ENCODE peak calls at places on chromosomes 4 and X, in ten cellular contexts. One of them, this sample, is unnamed.

GRCh38 chrX:69062493-69062892 is 102.8 kb downstream of the PJA1 start:
- DNase-seq in T-helper 1 cell: no peak
- DNase-seq in OCI-LY7: no peak
- DNase-seq in HCT116: no peak
- DNase-seq in memory B cell: no peak
- DNase-seq in transverse colon: no peak
- DNase-seq in NCI-H2227 treated with DMSO at 0.1 percent for 48 hours: no peak
- DNase-seq in AG08396: no peak
- DNase-seq in activated T-helper 1 cell treated with Interleukin-2 at 50 U/mL for 16 hours: no peak
- DNase-seq in stimulated activated CD8-positive, alpha-beta memory T cell treated with anti-CD3 and anti-CD28 coated beads, Interleukin-4, amount 100 ng/mL, for 24 hours: no peak
- DNase-seq in this sample: no peak

GRCh38 chrX:123830309-123830708 is 29.5 kb upstream of the XIAP start:
- DNase-seq in T-helper 1 cell: no peak
- DNase-seq in OCI-LY7: peak
- DNase-seq in HCT116: no peak
- DNase-seq in memory B cell: peak
- DNase-seq in transverse colon: peak
- DNase-seq in NCI-H2227 treated with DMSO at 0.1 percent for 48 hours: peak
- DNase-seq in AG08396: no peak
- DNase-seq in activated T-helper 1 cell treated with Interleukin-2 at 50 U/mL for 16 hours: no peak
- DNase-seq in stimulated activated CD8-positive, alpha-beta memory T cell treated with anti-CD3 and anti-CD28 coated beads, Interleukin-4, amount 100 ng/mL, for 24 hours: no peak
- DNase-seq in this sample: no peak

GRCh38 chr4:7691992-7692391 is 247.7 kb downstream of the AFAP1 start:
- DNase-seq in T-helper 1 cell: no peak
- DNase-seq in OCI-LY7: no peak
- DNase-seq in HCT116: no peak
- DNase-seq in memory B cell: no peak
- DNase-seq in transverse colon: no peak
- DNase-seq in NCI-H2227 treated with DMSO at 0.1 percent for 48 hours: no peak
- DNase-seq in AG08396: no peak
- DNase-seq in activated T-helper 1 cell treated with Interleukin-2 at 50 U/mL for 16 hours: no peak
- DNase-seq in stimulated activated CD8-positive, alpha-beta memory T cell treated with anti-CD3 and anti-CD28 coated beads, Interleukin-4, amount 100 ng/mL, for 24 hours: no peak
- DNase-seq in this sample: no peak

GRCh38 chr4:101169044-101170014 is 178.0 kb downstream of the PPP3CA start:
- DNase-seq in T-helper 1 cell: peak
- DNase-seq in OCI-LY7: peak
- DNase-seq in HCT116: peak
- DNase-seq in memory B cell: peak
- DNase-seq in transverse colon: peak
- DNase-seq in NCI-H2227 treated with DMSO at 0.1 percent for 48 hours: peak
- DNase-seq in AG08396: peak
- DNase-seq in activated T-helper 1 cell treated with Interleukin-2 at 50 U/mL for 16 hours: peak
- DNase-seq in stimulated activated CD8-positive, alpha-beta memory T cell treated with anti-CD3 and anti-CD28 coated beads, Interleukin-4, amount 100 ng/mL, for 24 hours: peak
- DNase-seq in this sample: peak

GRCh38 chr4:177450421-177451107 is 8.3 kb upstream of the AGA start:
- DNase-seq in T-helper 1 cell: no peak
- DNase-seq in OCI-LY7: no peak
- DNase-seq in HCT116: no peak
- DNase-seq in memory B cell: no peak
- DNase-seq in transverse colon: no peak
- DNase-seq in NCI-H2227 treated with DMSO at 0.1 percent for 48 hours: no peak
- DNase-seq in AG08396: no peak
- DNase-seq in activated T-helper 1 cell treated with Interleukin-2 at 50 U/mL for 16 hours: no peak
- DNase-seq in stimulated activated CD8-positive, alpha-beta memory T cell treated with anti-CD3 and anti-CD28 coated beads, Interleukin-4, amount 100 ng/mL, for 24 hours: no peak
- DNase-seq in this sample: no peak

GRCh38 chr4:39353478-39354177 is 12.5 kb downstream of the RFC1 start:
- DNase-seq in T-helper 1 cell: no peak
- DNase-seq in OCI-LY7: peak
- DNase-seq in HCT116: no peak
- DNase-seq in memory B cell: no peak
- DNase-seq in transverse colon: no peak
- DNase-seq in NCI-H2227 treated with DMSO at 0.1 percent for 48 hours: no peak
- DNase-seq in AG08396: peak
- DNase-seq in activated T-helper 1 cell treated with Interleukin-2 at 50 U/mL for 16 hours: no peak
- DNase-seq in stimulated activated CD8-positive, alpha-beta memory T cell treated with anti-CD3 and anti-CD28 coated beads, Interleukin-4, amount 100 ng/mL, for 24 hours: no peak
- DNase-seq in this sample: no peak

GRCh38 chr4:146202665-146203064 is 11.7 kb upstream of the REELD1 start:
- DNase-seq in T-helper 1 cell: no peak
- DNase-seq in OCI-LY7: no peak
- DNase-seq in HCT116: no peak
- DNase-seq in memory B cell: no peak
- DNase-seq in transverse colon: no peak
- DNase-seq in NCI-H2227 treated with DMSO at 0.1 percent for 48 hours: no peak
- DNase-seq in AG08396: no peak
- DNase-seq in activated T-helper 1 cell treated with Interleukin-2 at 50 U/mL for 16 hours: no peak
- DNase-seq in stimulated activated CD8-positive, alpha-beta memory T cell treated with anti-CD3 and anti-CD28 coated beads, Interleukin-4, amount 100 ng/mL, for 24 hours: no peak
- DNase-seq in this sample: no peak

GRCh38 chr4:82801910-82802521 is 3.4 kb upstream of the SCD5 start:
- DNase-seq in T-helper 1 cell: no peak
- DNase-seq in OCI-LY7: peak
- DNase-seq in HCT116: no peak
- DNase-seq in memory B cell: no peak
- DNase-seq in transverse colon: no peak
- DNase-seq in NCI-H2227 treated with DMSO at 0.1 percent for 48 hours: no peak
- DNase-seq in AG08396: no peak
- DNase-seq in activated T-helper 1 cell treated with Interleukin-2 at 50 U/mL for 16 hours: no peak
- DNase-seq in stimulated activated CD8-positive, alpha-beta memory T cell treated with anti-CD3 and anti-CD28 coated beads, Interleukin-4, amount 100 ng/mL, for 24 hours: no peak
- DNase-seq in this sample: no peak

GRCh38 chrX:135923353-135923752 is 29.8 kb downstream of the SAGE1 start:
- DNase-seq in T-helper 1 cell: no peak
- DNase-seq in OCI-LY7: peak
- DNase-seq in HCT116: peak
- DNase-seq in memory B cell: no peak
- DNase-seq in transverse colon: no peak
- DNase-seq in NCI-H2227 treated with DMSO at 0.1 percent for 48 hours: no peak
- DNase-seq in AG08396: no peak
- DNase-seq in activated T-helper 1 cell treated with Interleukin-2 at 50 U/mL for 16 hours: no peak
- DNase-seq in stimulated activated CD8-positive, alpha-beta memory T cell treated with anti-CD3 and anti-CD28 coated beads, Interleukin-4, amount 100 ng/mL, for 24 hours: no peak
- DNase-seq in this sample: no peak

GRCh38 chrX:72714471-72714916 is 388 bp upstream of the PHKA1 start:
- DNase-seq in T-helper 1 cell: no peak
- DNase-seq in OCI-LY7: no peak
- DNase-seq in HCT116: peak
- DNase-seq in memory B cell: no peak
- DNase-seq in transverse colon: peak
- DNase-seq in NCI-H2227 treated with DMSO at 0.1 percent for 48 hours: peak
- DNase-seq in AG08396: peak
- DNase-seq in activated T-helper 1 cell treated with Interleukin-2 at 50 U/mL for 16 hours: no peak
- DNase-seq in stimulated activated CD8-positive, alpha-beta memory T cell treated with anti-CD3 and anti-CD28 coated beads, Interleukin-4, amount 100 ng/mL, for 24 hours: no peak
- DNase-seq in this sample: peak

GRCh38 chrX:154986826-154987575 is 35.5 kb downstream of the F8 start:
- DNase-seq in T-helper 1 cell: no peak
- DNase-seq in OCI-LY7: peak
- DNase-seq in HCT116: no peak
- DNase-seq in memory B cell: no peak
- DNase-seq in transverse colon: no peak
- DNase-seq in NCI-H2227 treated with DMSO at 0.1 percent for 48 hours: no peak
- DNase-seq in AG08396: no peak
- DNase-seq in activated T-helper 1 cell treated with Interleukin-2 at 50 U/mL for 16 hours: no peak
- DNase-seq in stimulated activated CD8-positive, alpha-beta memory T cell treated with anti-CD3 and anti-CD28 coated beads, Interleukin-4, amount 100 ng/mL, for 24 hours: no peak
- DNase-seq in this sample: no peak

GRCh38 chr4:21765810-21766407 is 182.7 kb downstream of the KCNIP4 start:
- DNase-seq in T-helper 1 cell: no peak
- DNase-seq in OCI-LY7: peak
- DNase-seq in HCT116: peak
- DNase-seq in memory B cell: no peak
- DNase-seq in transverse colon: peak
- DNase-seq in NCI-H2227 treated with DMSO at 0.1 percent for 48 hours: peak
- DNase-seq in AG08396: peak
- DNase-seq in activated T-helper 1 cell treated with Interleukin-2 at 50 U/mL for 16 hours: no peak
- DNase-seq in stimulated activated CD8-positive, alpha-beta memory T cell treated with anti-CD3 and anti-CD28 coated beads, Interleukin-4, amount 100 ng/mL, for 24 hours: no peak
- DNase-seq in this sample: peak

GRCh38 chrX:105126201-105126600 is 94.3 kb downstream of the TEX13A start:
- DNase-seq in T-helper 1 cell: no peak
- DNase-seq in OCI-LY7: no peak
- DNase-seq in HCT116: no peak
- DNase-seq in memory B cell: no peak
- DNase-seq in transverse colon: no peak
- DNase-seq in NCI-H2227 treated with DMSO at 0.1 percent for 48 hours: no peak
- DNase-seq in AG08396: no peak
- DNase-seq in activated T-helper 1 cell treated with Interleukin-2 at 50 U/mL for 16 hours: no peak
- DNase-seq in stimulated activated CD8-positive, alpha-beta memory T cell treated with anti-CD3 and anti-CD28 coated beads, Interleukin-4, amount 100 ng/mL, for 24 hours: no peak
- DNase-seq in this sample: no peak

GRCh38 chrX:431032-431431 is 44.3 kb upstream of the PPP2R3B start:
- DNase-seq in T-helper 1 cell: no peak
- DNase-seq in OCI-LY7: no peak
- DNase-seq in HCT116: no peak
- DNase-seq in memory B cell: no peak
- DNase-seq in transverse colon: no peak
- DNase-seq in NCI-H2227 treated with DMSO at 0.1 percent for 48 hours: no peak
- DNase-seq in AG08396: no peak
- DNase-seq in activated T-helper 1 cell treated with Interleukin-2 at 50 U/mL for 16 hours: no peak
- DNase-seq in stimulated activated CD8-positive, alpha-beta memory T cell treated with anti-CD3 and anti-CD28 coated beads, Interleukin-4, amount 100 ng/mL, for 24 hours: no peak
- DNase-seq in this sample: no peak

GRCh38 chr4:109072595-109072994 is 229.9 kb downstream of the COL25A1 start:
- DNase-seq in T-helper 1 cell: no peak
- DNase-seq in OCI-LY7: no peak
- DNase-seq in HCT116: no peak
- DNase-seq in memory B cell: no peak
- DNase-seq in transverse colon: no peak
- DNase-seq in NCI-H2227 treated with DMSO at 0.1 percent for 48 hours: no peak
- DNase-seq in AG08396: no peak
- DNase-seq in activated T-helper 1 cell treated with Interleukin-2 at 50 U/mL for 16 hours: no peak
- DNase-seq in stimulated activated CD8-positive, alpha-beta memory T cell treated with anti-CD3 and anti-CD28 coated beads, Interleukin-4, amount 100 ng/mL, for 24 hours: no peak
- DNase-seq in this sample: no peak

GRCh38 chr4:129344058-129344457 is 248.1 kb downstream of the C4orf33 start:
- DNase-seq in T-helper 1 cell: no peak
- DNase-seq in OCI-LY7: peak
- DNase-seq in HCT116: peak
- DNase-seq in memory B cell: no peak
- DNase-seq in transverse colon: peak
- DNase-seq in NCI-H2227 treated with DMSO at 0.1 percent for 48 hours: peak
- DNase-seq in AG08396: peak
- DNase-seq in activated T-helper 1 cell treated with Interleukin-2 at 50 U/mL for 16 hours: no peak
- DNase-seq in stimulated activated CD8-positive, alpha-beta memory T cell treated with anti-CD3 and anti-CD28 coated beads, Interleukin-4, amount 100 ng/mL, for 24 hours: no peak
- DNase-seq in this sample: no peak

GRCh38 chr4:127672111-127672510 is 39.4 kb downstream of the INTU start:
- DNase-seq in T-helper 1 cell: no peak
- DNase-seq in OCI-LY7: no peak
- DNase-seq in HCT116: no peak
- DNase-seq in memory B cell: no peak
- DNase-seq in transverse colon: no peak
- DNase-seq in NCI-H2227 treated with DMSO at 0.1 percent for 48 hours: no peak
- DNase-seq in AG08396: no peak
- DNase-seq in activated T-helper 1 cell treated with Interleukin-2 at 50 U/mL for 16 hours: no peak
- DNase-seq in stimulated activated CD8-positive, alpha-beta memory T cell treated with anti-CD3 and anti-CD28 coated beads, Interleukin-4, amount 100 ng/mL, for 24 hours: no peak
- DNase-seq in this sample: no peak

GRCh38 chr4:113614414-113614813 is 147.1 kb downstream of the CAMK2D start:
- DNase-seq in T-helper 1 cell: no peak
- DNase-seq in OCI-LY7: no peak
- DNase-seq in HCT116: no peak
- DNase-seq in memory B cell: no peak
- DNase-seq in transverse colon: no peak
- DNase-seq in NCI-H2227 treated with DMSO at 0.1 percent for 48 hours: no peak
- DNase-seq in AG08396: no peak
- DNase-seq in activated T-helper 1 cell treated with Interleukin-2 at 50 U/mL for 16 hours: no peak
- DNase-seq in stimulated activated CD8-positive, alpha-beta memory T cell treated with anti-CD3 and anti-CD28 coated beads, Interleukin-4, amount 100 ng/mL, for 24 hours: no peak
- DNase-seq in this sample: no peak

GRCh38 chr4:10587697-10588096 is 96.9 kb downstream of the CLNK start:
- DNase-seq in T-helper 1 cell: no peak
- DNase-seq in OCI-LY7: no peak
- DNase-seq in HCT116: no peak
- DNase-seq in memory B cell: no peak
- DNase-seq in transverse colon: no peak
- DNase-seq in NCI-H2227 treated with DMSO at 0.1 percent for 48 hours: no peak
- DNase-seq in AG08396: no peak
- DNase-seq in activated T-helper 1 cell treated with Interleukin-2 at 50 U/mL for 16 hours: no peak
- DNase-seq in stimulated activated CD8-positive, alpha-beta memory T cell treated with anti-CD3 and anti-CD28 coated beads, Interleukin-4, amount 100 ng/mL, for 24 hours: peak
- DNase-seq in this sample: no peak

GRCh38 chr4:11455201-11455835 is 26.6 kb upstream of the HS3ST1 start:
- DNase-seq in T-helper 1 cell: no peak
- DNase-seq in OCI-LY7: no peak
- DNase-seq in HCT116: no peak
- DNase-seq in memory B cell: no peak
- DNase-seq in transverse colon: peak
- DNase-seq in NCI-H2227 treated with DMSO at 0.1 percent for 48 hours: no peak
- DNase-seq in AG08396: no peak
- DNase-seq in activated T-helper 1 cell treated with Interleukin-2 at 50 U/mL for 16 hours: no peak
- DNase-seq in stimulated activated CD8-positive, alpha-beta memory T cell treated with anti-CD3 and anti-CD28 coated beads, Interleukin-4, amount 100 ng/mL, for 24 hours: no peak
- DNase-seq in this sample: no peak